ENCODE peak calls at places on chromosomes 11 and 22, in four cellular contexts. One of them, this sample, is unnamed. For H3K36me3 and H3K9me3, the result is how much of the 10 kb centered on the place peaks cover.

GRCh38 chr11:122872046-122872445 is 10.5 kb upstream of the JHY start:
- DNase-seq in upper lobe of left lung: no peak
- DNase-seq in heart left ventricle: no peak
- DNase-seq in naive thymus-derived CD4-positive, alpha-beta T cell: no peak
- DNase-seq in this sample: no peak

GRCh38 chr11:94473177-94473799 is 20.4 kb downstream of the MRE11 start:
- DNase-seq in naive thymus-derived CD4-positive, alpha-beta T cell: no peak
- DNase-seq in upper lobe of left lung: no peak
- DNase-seq in heart left ventricle: no peak
- DNase-seq in this sample: no peak

GRCh38 chr11:2898366-2899079 is 12.9 kb upstream of the CDKN1C start:
- DNase-seq in heart left ventricle: peak
- DNase-seq in naive thymus-derived CD4-positive, alpha-beta T cell: no peak
- DNase-seq in upper lobe of left lung: no peak
- DNase-seq in this sample: peak

GRCh38 chr11:119729581-119730346 is 764 bp upstream of the NECTIN1 start:
- DNase-seq in naive thymus-derived CD4-positive, alpha-beta T cell: no peak
- DNase-seq in heart left ventricle: peak
- DNase-seq in upper lobe of left lung: no peak
- DNase-seq in this sample: no peak

GRCh38 chr22:31867386-31868153 is 76.8 kb upstream of the YWHAH start:
- DNase-seq in naive thymus-derived CD4-positive, alpha-beta T cell: no peak
- DNase-seq in upper lobe of left lung: no peak
- DNase-seq in heart left ventricle: no peak
- DNase-seq in this sample: no peak

GRCh38 chr11:81869337-81870065 is 864.2 kb downstream of the FAM181B start:
- DNase-seq in naive thymus-derived CD4-positive, alpha-beta T cell: peak
- DNase-seq in upper lobe of left lung: no peak
- DNase-seq in heart left ventricle: no peak
- DNase-seq in this sample: peak

GRCh38 chr11:122803306-122803705 is 35.0 kb upstream of the CRTAM start:
- DNase-seq in naive thymus-derived CD4-positive, alpha-beta T cell: no peak
- DNase-seq in upper lobe of left lung: no peak
- DNase-seq in heart left ventricle: no peak
- DNase-seq in this sample: no peak

GRCh38 chr22:33401291-33401690 is 343.1 kb upstream of the SYN3 start:
- DNase-seq in heart left ventricle: no peak
- DNase-seq in naive thymus-derived CD4-positive, alpha-beta T cell: no peak
- DNase-seq in upper lobe of left lung: no peak
- DNase-seq in this sample: no peak

GRCh38 chr22:32378703-32379272 is 21.1 kb downstream of the RFPL3 start:
- DNase-seq in heart left ventricle: no peak
- DNase-seq in naive thymus-derived CD4-positive, alpha-beta T cell: no peak
- DNase-seq in upper lobe of left lung: no peak
- DNase-seq in this sample: no peak

GRCh38 chr22:26669060-26669481 is 11.7 kb downstream of the MIAT start:
- DNase-seq in upper lobe of left lung: no peak
- DNase-seq in heart left ventricle: no peak
- DNase-seq in naive thymus-derived CD4-positive, alpha-beta T cell: no peak
- DNase-seq in this sample: no peak

DNA sequence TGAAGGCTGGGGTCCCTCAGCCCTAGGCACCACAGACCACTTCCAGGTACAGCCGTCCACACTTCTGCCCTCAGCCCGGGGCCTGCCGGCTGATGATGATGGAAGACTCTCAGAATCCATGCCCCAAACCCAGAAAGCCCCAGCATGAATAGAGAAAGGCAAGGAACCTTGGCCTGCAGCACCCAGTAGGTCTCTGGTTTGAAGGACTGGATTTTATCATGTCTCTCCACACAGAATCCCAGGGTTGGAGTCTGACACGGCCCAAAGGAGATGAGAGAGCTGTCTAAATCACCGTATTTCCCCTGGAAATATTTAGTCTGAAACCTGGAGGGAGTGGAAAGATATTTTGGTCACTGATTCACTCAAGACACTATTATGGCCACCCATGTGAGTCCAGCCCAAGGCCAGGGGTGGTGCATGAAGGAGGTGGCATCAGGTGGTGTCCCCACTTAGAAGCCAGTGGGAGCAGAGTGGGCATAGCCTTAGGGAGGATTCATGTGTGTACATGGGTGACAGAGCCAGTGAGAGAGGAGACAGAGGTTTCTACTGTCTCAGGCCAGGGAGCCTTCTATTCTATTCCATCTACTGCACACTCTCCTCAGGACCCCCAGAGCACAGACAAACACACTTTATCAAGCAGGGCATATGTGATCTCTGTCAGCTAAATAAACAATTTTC is 14.0 kb downstream of the TOP3B start:
- DNase-seq in heart left ventricle: no peak
- DNase-seq in naive thymus-derived CD4-positive, alpha-beta T cell: no peak
- DNase-seq in upper lobe of left lung: no peak
- DNase-seq in this sample: no peak
- H3K36me3 ChIP-seq in heart left ventricle: under half
- H3K36me3 ChIP-seq in naive thymus-derived CD4-positive, alpha-beta T cell: under half
- H3K36me3 ChIP-seq in upper lobe of left lung: half or more
- H3K36me3 ChIP-seq in this sample: half or more

GRCh38 chr22:47251911-47252310 is 489.5 kb downstream of the TBC1D22A start:
- DNase-seq in heart left ventricle: no peak
- DNase-seq in naive thymus-derived CD4-positive, alpha-beta T cell: no peak
- DNase-seq in upper lobe of left lung: no peak
- DNase-seq in this sample: no peak

GRCh38 chr22:47259990-47260389 is 497.5 kb downstream of the TBC1D22A start:
- DNase-seq in upper lobe of left lung: no peak
- DNase-seq in heart left ventricle: no peak
- DNase-seq in naive thymus-derived CD4-positive, alpha-beta T cell: no peak
- DNase-seq in this sample: no peak

GRCh38 chr22:47259049-47259448 is 496.6 kb downstream of the TBC1D22A start:
- DNase-seq in naive thymus-derived CD4-positive, alpha-beta T cell: no peak
- DNase-seq in heart left ventricle: no peak
- DNase-seq in upper lobe of left lung: no peak
- DNase-seq in this sample: no peak

GRCh38 chr22:47260551-47260950 is 498.1 kb downstream of the TBC1D22A start:
- DNase-seq in naive thymus-derived CD4-positive, alpha-beta T cell: no peak
- DNase-seq in upper lobe of left lung: no peak
- DNase-seq in heart left ventricle: no peak
- DNase-seq in this sample: no peak

GRCh38 chr22:47257566-47257965 is 495.1 kb downstream of the TBC1D22A start:
- DNase-seq in naive thymus-derived CD4-positive, alpha-beta T cell: no peak
- DNase-seq in heart left ventricle: no peak
- DNase-seq in upper lobe of left lung: no peak
- DNase-seq in this sample: no peak
- H3K9me3 ChIP-seq in naive thymus-derived CD4-positive, alpha-beta T cell: under half
- H3K9me3 ChIP-seq in heart left ventricle: under half
- H3K9me3 ChIP-seq in upper lobe of left lung: under half
- H3K9me3 ChIP-seq in this sample: under half

DNA sequence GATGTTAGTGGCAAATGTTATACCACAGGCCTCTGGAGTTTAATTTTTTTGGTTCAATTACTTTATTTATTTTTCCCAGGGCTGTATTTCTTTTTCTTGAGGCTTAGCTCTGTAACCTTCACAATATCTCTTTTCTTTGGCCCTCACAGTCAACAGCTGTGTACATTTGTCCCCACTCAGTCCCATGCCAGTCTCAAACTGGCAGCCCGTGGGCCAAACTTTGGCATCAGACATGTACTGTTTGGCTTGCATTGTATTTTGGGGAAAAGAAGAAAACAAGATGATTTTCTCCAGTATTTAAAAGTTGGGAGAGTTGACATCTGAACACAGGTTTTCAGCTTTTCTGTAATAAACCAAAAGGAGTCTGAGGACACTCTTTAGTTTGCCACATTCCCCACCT is 87.1 kb downstream of the PRR5L start:
- DNase-seq in heart left ventricle: no peak
- DNase-seq in upper lobe of left lung: no peak
- DNase-seq in naive thymus-derived CD4-positive, alpha-beta T cell: no peak
- DNase-seq in this sample: no peak
- H3K36me3 ChIP-seq in heart left ventricle: under half
- H3K36me3 ChIP-seq in upper lobe of left lung: under half
- H3K36me3 ChIP-seq in naive thymus-derived CD4-positive, alpha-beta T cell: under half
- H3K36me3 ChIP-seq in this sample: under half

GRCh38 chr11:70757241-70757640 is 358.9 kb downstream of the CTTN start:
- DNase-seq in heart left ventricle: no peak
- DNase-seq in naive thymus-derived CD4-positive, alpha-beta T cell: no peak
- DNase-seq in upper lobe of left lung: no peak
- DNase-seq in this sample: no peak

GRCh38 chr11:70755410-70756158 is 357.3 kb downstream of the CTTN start:
- DNase-seq in naive thymus-derived CD4-positive, alpha-beta T cell: no peak
- DNase-seq in upper lobe of left lung: peak
- DNase-seq in heart left ventricle: peak
- DNase-seq in this sample: peak

GRCh38 chr11:70756341-70756740 is 358.0 kb downstream of the CTTN start:
- DNase-seq in upper lobe of left lung: no peak
- DNase-seq in naive thymus-derived CD4-positive, alpha-beta T cell: no peak
- DNase-seq in heart left ventricle: no peak
- DNase-seq in this sample: no peak

GRCh38 chr11:70758206-70758605 is 359.9 kb downstream of the CTTN start:
- DNase-seq in upper lobe of left lung: no peak
- DNase-seq in naive thymus-derived CD4-positive, alpha-beta T cell: no peak
- DNase-seq in heart left ventricle: no peak
- DNase-seq in this sample: no peak

GRCh38 chr11:70756756-70757155 is 358.4 kb downstream of the CTTN start:
- DNase-seq in heart left ventricle: no peak
- DNase-seq in upper lobe of left lung: no peak
- DNase-seq in naive thymus-derived CD4-positive, alpha-beta T cell: no peak
- DNase-seq in this sample: no peak
- H3K9me3 ChIP-seq in heart left ventricle: under half
- H3K9me3 ChIP-seq in upper lobe of left lung: under half
- H3K9me3 ChIP-seq in naive thymus-derived CD4-positive, alpha-beta T cell: under half
- H3K9me3 ChIP-seq in this sample: under half

GRCh38 chr11:46106530-46107407 is 14.5 kb downstream of the PHF21A start:
- DNase-seq in upper lobe of left lung: no peak
- DNase-seq in naive thymus-derived CD4-positive, alpha-beta T cell: no peak
- DNase-seq in heart left ventricle: no peak
- DNase-seq in this sample: no peak
- H3K36me3 ChIP-seq in upper lobe of left lung: under half
- H3K36me3 ChIP-seq in naive thymus-derived CD4-positive, alpha-beta T cell: under half
- H3K36me3 ChIP-seq in heart left ventricle: under half
- H3K36me3 ChIP-seq in this sample: under half

GRCh38 chr11:132519226-132519860 is 1013.0 kb downstream of the OPCML start:
- DNase-seq in heart left ventricle: no peak
- DNase-seq in naive thymus-derived CD4-positive, alpha-beta T cell: no peak
- DNase-seq in upper lobe of left lung: no peak
- DNase-seq in this sample: no peak
- H3K9me3 ChIP-seq in heart left ventricle: under half
- H3K9me3 ChIP-seq in naive thymus-derived CD4-positive, alpha-beta T cell: under half
- H3K9me3 ChIP-seq in upper lobe of left lung: under half
- H3K9me3 ChIP-seq in this sample: under half